ENCODE peak calls at places on chromosomes 3 and 15, in four cellular contexts. I is Karpas-422; P is activated CD8-positive, alpha-beta memory T cell treated with anti-CD3 and anti-CD28 coated beads for 48 hours; F is left ventricle myocardium superior. Q is an unnamed sample.

GRCh38 chr3:59286791-59287531 is 237.1 kb upstream of the CFAP20DC start:
- DNase-seq in I (no peak), P (peak; percentile 9), F (peak; percentile 46), Q (no peak)

GRCh38 chr3:56801597-56802410 is at the start of gene ARHGEF3:
- DNase-seq in I (peak; percentile 81), P (peak; percentile 75), F (peak; percentile 93), Q (peak; percentile 80)

GRCh38 chr3:160577551-160578195 is 12.3 kb upstream of the KPNA4 start:
- DNase-seq in I (no peak), P (no peak), F (no peak), Q (no peak)

GRCh38 chr15:90638241-90638691 is 78.9 kb upstream of the BLM start:
- DNase-seq in I (no peak), P (no peak), F (no peak), Q (no peak)

GRCh38 chr3:115401298-115401697 is 222.0 kb upstream of the GAP43 start:
- DNase-seq in I (no peak), P (no peak), F (no peak), Q (no peak)

GRCh38 chr3:89656388-89656787 is 549.0 kb downstream of the EPHA3 start:
- DNase-seq in I (no peak), P (no peak), F (no peak), Q (no peak)

GRCh38 chr3:148042663-148043445 is 633.7 kb downstream of the ZIC1 start:
- DNase-seq in I (no peak), P (no peak), F (no peak), Q (no peak)

GRCh38 chr15:91919014-91919534 is 65.6 kb downstream of the SLCO3A1 start:
- DNase-seq in I (no peak), P (no peak), F (peak; percentile 80), Q (no peak)

GRCh38 chr15:27456807-27457206 is 485.8 kb downstream of the GABRG3 start:
- DNase-seq in I (no peak), P (no peak), F (no peak), Q (no peak)

GRCh38 chr15:77546050-77546501 is 86.6 kb downstream of the LINGO1 start:
- DNase-seq in I (no peak), P (no peak), F (no peak), Q (no peak)

GRCh38 chr3:140463401-140463800 is 214.5 kb upstream of the TRIM42 start:
- DNase-seq in I (no peak), P (no peak), F (peak; percentile 41), Q (no peak)

Q was measured in breast epithelium.